ENCODE peak calls at places on chromosome 13, in seven cellular contexts. U, N, K, V, X, I and E are unnamed samples.

GRCh38 chr13:68551701-68552522 is 1321.8 kb upstream of the PCDH9 start:
- DNase-seq in V (no peak), X (no peak), U (no peak), I (peak; percentile 10), K (no peak), N (no peak), E (no peak)

GRCh38 chr13:29948791-29949190 is 98.4 kb upstream of the UBL3 start:
- DNase-seq in N (no peak), K (no peak), X (no peak), I (no peak), V (no peak), U (no peak), E (no peak)

GRCh38 chr13:29457299-29457698 is 138.2 kb downstream of the SLC7A1 start:
- DNase-seq in I (peak; percentile 85), V (no peak), K (no peak), N (peak; percentile 90), U (no peak), X (peak; percentile 81), E (no peak)

GRCh38 chr13:23985060-23985459 is 87.8 kb upstream of the C1QTNF9B start:
- DNase-seq in N (peak; percentile 26), I (no peak), U (no peak), V (no peak), K (no peak), X (no peak), E (no peak)

GRCh38 chr13:95378603-95379002 is 77.4 kb upstream of the ABCC4 start:
- DNase-seq in N (no peak), K (peak; percentile 48), I (peak; percentile 4), V (no peak), U (no peak), X (no peak), E (peak; percentile 35)

GRCh38 chr13:80603351-80603750 is 262.4 kb upstream of the SPRY2 start:
- DNase-seq in U (no peak), I (no peak), X (no peak), N (no peak), V (no peak), K (no peak), E (no peak)

GRCh38 chr13:40813662-40814454 is 24.4 kb downstream of the SLC25A15 start:
- DNase-seq in X (peak; percentile 16), U (no peak), K (no peak), V (no peak), N (peak; percentile 11), I (peak; percentile 53), E (no peak)

GRCh38 chr13:92074658-92075057 is 676.2 kb downstream of the GPC5 start:
- DNase-seq in K (no peak), U (no peak), V (no peak), X (no peak), I (peak; percentile 7), N (no peak), E (no peak)

GRCh38 chr13:61727714-61728275 is 312.1 kb upstream of the PCDH20 start:
- DNase-seq in U (no peak), K (no peak), X (no peak), N (peak; percentile 3), V (no peak), I (peak; percentile 23), E (no peak)

GRCh38 chr13:33230178-33230881 is 55.2 kb downstream of the STARD13 start:
- DNase-seq in U (no peak), I (peak; percentile 63), N (no peak), X (peak; percentile 68), V (no peak), K (no peak), E (no peak)

GRCh38 chr13:51230473-51231105 is 8.4 kb downstream of the FAM124A start:
- DNase-seq in X (peak; percentile 25), V (no peak), I (no peak), K (peak; percentile 82), N (no peak), U (no peak), E (peak; percentile 27)

GRCh38 chr13:27381601-27382000 is 42.8 kb upstream of the GTF3A start:
- DNase-seq in K (no peak), U (no peak), I (no peak), V (no peak), N (no peak), X (no peak), E (no peak)

GRCh38 chr13:99628442-99628841 is 127.2 kb downstream of the TM9SF2 start:
- DNase-seq in U (no peak), I (no peak), N (no peak), X (no peak), K (no peak), V (no peak), E (no peak)

GRCh38 chr13:90272356-90272755 is 1075.1 kb upstream of the MIR17HG start:
- DNase-seq in N (peak; percentile 85), I (peak; percentile 32), U (no peak), V (no peak), X (no peak), K (no peak), E (no peak)

GRCh38 chr13:30585748-30586262 is 31.9 kb upstream of the USPL1 start:
- DNase-seq in U (no peak), X (peak; percentile 12), K (no peak), N (no peak), V (peak; percentile 55), I (peak; percentile 89), E (no peak)

DNA sequence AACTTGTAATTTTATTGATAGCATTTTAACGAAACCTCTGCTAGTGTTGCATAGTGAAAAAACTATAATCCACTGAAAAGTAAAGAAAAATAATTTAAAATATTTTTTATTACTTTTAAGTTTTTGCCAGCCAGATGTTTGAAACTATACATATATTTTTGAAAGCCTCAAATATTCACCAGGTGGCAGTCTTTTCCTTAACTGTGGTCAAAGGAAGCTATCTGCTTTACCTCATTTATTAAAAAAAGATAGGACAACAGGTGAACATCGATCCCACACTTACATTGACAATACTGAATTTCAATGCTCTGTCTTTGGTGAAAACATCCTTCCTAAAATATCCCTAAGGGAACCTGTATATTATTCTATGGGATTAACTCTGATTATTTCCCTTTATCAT is 100.5 kb downstream of the TRPC4 start:
- DNase-seq in K (no peak), N (no peak), I (peak; percentile 21), V (no peak), U (no peak), X (no peak), E (no peak)
- TF ChIP-seq CTCF in K (no peak), N (no peak), I (peak; percentile 37), V (peak; percentile 35), U (peak; percentile 63), X (no peak), E (no peak)

GRCh38 chr13:81929988-81930387 is 1589.1 kb upstream of the SPRY2 start:
- DNase-seq in I (peak; percentile 42), U (no peak), K (no peak), X (no peak), N (peak; percentile 3), V (no peak), E (no peak)
- TF ChIP-seq CTCF in I (peak; percentile 61), U (peak; percentile 71), K (no peak), X (no peak), N (peak; percentile 36), V (no peak), E (no peak)

GRCh38 chr13:107680115-107680514 is 535.2 kb downstream of the LIG4 start:
- DNase-seq in V (no peak), N (no peak), U (no peak), I (peak; percentile 25), X (no peak), K (no peak), E (no peak)
- TF ChIP-seq CTCF in V (peak; percentile 26), N (no peak), U (no peak), I (peak; percentile 39), X (no peak), K (no peak), E (no peak)

DNA sequence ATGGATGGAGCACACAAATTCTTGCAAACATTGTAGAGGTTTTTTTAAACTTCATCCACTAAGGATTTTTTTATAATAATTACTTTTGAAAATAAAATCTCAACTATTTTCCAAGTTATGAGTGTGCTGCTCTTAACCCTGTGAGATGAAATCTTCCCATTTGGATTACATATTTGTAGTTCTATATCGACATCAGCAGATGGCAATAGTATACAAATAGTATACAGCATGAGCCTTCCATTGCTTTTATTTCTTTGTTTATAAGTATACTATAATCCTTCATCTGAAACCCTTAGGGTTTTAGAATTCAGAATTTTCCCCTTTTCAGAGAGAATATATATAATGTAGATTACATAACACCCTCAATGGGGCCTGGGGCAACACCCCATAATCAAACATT is 70.5 kb downstream of the GJA3 start:
- DNase-seq in X (no peak), U (no peak), K (no peak), I (peak; percentile 43), N (no peak), V (no peak), E (no peak)
- TF ChIP-seq CTCF in X (no peak), U (no peak), K (no peak), I (peak; percentile 62), N (no peak), V (peak; percentile 7), E (no peak)

GRCh38 chr13:85408415-85408814 is 390.8 kb downstream of the SLITRK6 start:
- DNase-seq in K (no peak), N (no peak), X (no peak), I (no peak), U (no peak), V (no peak), E (no peak)

GRCh38 chr13:85411608-85412007 is 387.6 kb downstream of the SLITRK6 start:
- DNase-seq in X (no peak), U (no peak), I (no peak), K (no peak), V (no peak), N (no peak), E (no peak)

GRCh38 chr13:85417807-85418206 is 381.4 kb downstream of the SLITRK6 start:
- DNase-seq in K (no peak), I (no peak), N (no peak), U (no peak), X (no peak), V (no peak), E (no peak)

GRCh38 chr13:85412448-85412847 is 386.8 kb downstream of the SLITRK6 start:
- DNase-seq in U (no peak), X (no peak), I (no peak), K (no peak), V (no peak), N (no peak), E (no peak)

DNA sequence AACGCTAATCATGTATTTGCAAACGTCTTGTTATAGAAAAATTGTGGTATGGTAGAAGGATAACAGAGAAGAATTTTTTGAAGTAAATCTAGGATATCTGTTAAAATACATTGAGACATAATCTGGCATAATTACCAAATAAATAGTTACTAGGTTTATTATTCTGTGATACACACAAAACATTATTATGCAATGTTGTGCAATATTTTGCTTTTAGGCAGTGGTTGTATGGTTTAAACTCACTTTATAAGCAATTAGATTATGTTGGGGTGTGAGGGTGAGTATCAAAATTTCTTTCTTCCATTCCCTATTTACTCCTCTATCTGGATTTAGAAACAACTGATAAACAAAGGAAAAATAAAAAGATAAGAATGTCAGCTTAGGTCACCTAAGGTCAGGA is 385.6 kb downstream of the SLITRK6 start:
- DNase-seq in N (no peak), X (no peak), I (no peak), U (no peak), K (no peak), V (no peak), E (no peak)
- TF ChIP-seq CTCF in N (no peak), X (no peak), I (no peak), U (no peak), K (no peak), V (no peak), E (no peak)

GRCh38 chr13:109154546-109154945 is 525.1 kb downstream of the MYO16 start:
- DNase-seq in U (no peak), V (no peak), X (no peak), N (no peak), K (no peak), I (no peak), E (no peak)
- TF ChIP-seq CTCF in U (no peak), V (no peak), X (no peak), N (no peak), K (no peak), I (no peak), E (no peak)

GRCh38 chr13:108269601-108270328 is at the start of gene TNFSF13B:
- DNase-seq in K (peak; percentile 11), X (peak; percentile 22), N (peak; percentile 10), U (no peak), I (no peak), V (no peak), E (no peak)
- TF ChIP-seq CTCF in K (no peak), X (no peak), N (no peak), U (no peak), I (no peak), V (no peak), E (no peak)